ENCODE peak calls at places on chromosome 16, in ten cellular contexts. One of them, this sample, is unnamed. For H3K9me3, the result is how much of the 10 kb centered on the place peaks cover.

GRCh38 chr16:50859628-50860360 is 117.9 kb downstream of the CYLD start:
- DNase-seq in aorta: no peak
- DNase-seq in lower lobe of right lung: no peak
- DNase-seq in pancreas: no peak
- DNase-seq in A673: no peak
- DNase-seq in effector memory CD4-positive, alpha-beta T cell: no peak
- DNase-seq in adipocyte: no peak
- DNase-seq in lung: peak
- DNase-seq in tibial artery: no peak
- DNase-seq in left ventricle myocardium inferior: no peak
- DNase-seq in this sample: no peak

GRCh38 chr16:56675685-56676210 is 6.1 kb downstream of the MT1H start:
- DNase-seq in aorta: no peak
- DNase-seq in lower lobe of right lung: no peak
- DNase-seq in pancreas: no peak
- DNase-seq in A673: no peak
- DNase-seq in effector memory CD4-positive, alpha-beta T cell: no peak
- DNase-seq in adipocyte: no peak
- DNase-seq in lung: no peak
- DNase-seq in tibial artery: no peak
- DNase-seq in left ventricle myocardium inferior: no peak
- DNase-seq in this sample: no peak

GRCh38 chr16:8686879-8687278 is 12.5 kb downstream of the ABAT start:
- DNase-seq in aorta: no peak
- DNase-seq in lower lobe of right lung: no peak
- DNase-seq in pancreas: peak
- DNase-seq in A673: no peak
- DNase-seq in effector memory CD4-positive, alpha-beta T cell: no peak
- DNase-seq in adipocyte: no peak
- DNase-seq in lung: no peak
- DNase-seq in tibial artery: no peak
- DNase-seq in left ventricle myocardium inferior: no peak
- DNase-seq in this sample: no peak

GRCh38 chr16:27446721-27447120 is 44.7 kb downstream of the IL21R start:
- DNase-seq in aorta: peak
- DNase-seq in lower lobe of right lung: peak
- DNase-seq in pancreas: no peak
- DNase-seq in A673: no peak
- DNase-seq in effector memory CD4-positive, alpha-beta T cell: peak
- DNase-seq in adipocyte: no peak
- DNase-seq in lung: no peak
- DNase-seq in tibial artery: no peak
- DNase-seq in left ventricle myocardium inferior: no peak
- DNase-seq in this sample: no peak

GRCh38 chr16:51532551-51532950 is 381.5 kb upstream of the SALL1 start:
- DNase-seq in aorta: no peak
- DNase-seq in lower lobe of right lung: no peak
- DNase-seq in pancreas: no peak
- DNase-seq in A673: no peak
- DNase-seq in effector memory CD4-positive, alpha-beta T cell: no peak
- DNase-seq in adipocyte: no peak
- DNase-seq in lung: no peak
- DNase-seq in tibial artery: no peak
- DNase-seq in left ventricle myocardium inferior: no peak
- DNase-seq in this sample: no peak

GRCh38 chr16:64225696-64226095 is 896.2 kb downstream of the CDH11 start:
- DNase-seq in aorta: no peak
- DNase-seq in lower lobe of right lung: no peak
- DNase-seq in pancreas: no peak
- DNase-seq in A673: no peak
- DNase-seq in effector memory CD4-positive, alpha-beta T cell: no peak
- DNase-seq in adipocyte: no peak
- DNase-seq in lung: no peak
- DNase-seq in tibial artery: no peak
- DNase-seq in left ventricle myocardium inferior: no peak
- DNase-seq in this sample: no peak

GRCh38 chr16:31291376-31291775 is 31.6 kb downstream of the ITGAM start:
- DNase-seq in aorta: no peak
- DNase-seq in lower lobe of right lung: no peak
- DNase-seq in pancreas: no peak
- DNase-seq in A673: no peak
- DNase-seq in effector memory CD4-positive, alpha-beta T cell: no peak
- DNase-seq in adipocyte: no peak
- DNase-seq in lung: no peak
- DNase-seq in tibial artery: no peak
- DNase-seq in left ventricle myocardium inferior: no peak
- DNase-seq in this sample: no peak

GRCh38 chr16:75750516-75750915 is 24.2 kb upstream of the CPHXL start:
- DNase-seq in aorta: no peak
- DNase-seq in lower lobe of right lung: no peak
- DNase-seq in pancreas: no peak
- DNase-seq in A673: no peak
- DNase-seq in effector memory CD4-positive, alpha-beta T cell: no peak
- DNase-seq in adipocyte: no peak
- DNase-seq in lung: no peak
- DNase-seq in tibial artery: no peak
- DNase-seq in left ventricle myocardium inferior: no peak
- DNase-seq in this sample: no peak

GRCh38 chr16:87895641-87896141 is 26.4 kb upstream of the SLC7A5 start:
- DNase-seq in aorta: peak
- DNase-seq in lower lobe of right lung: peak
- DNase-seq in pancreas: no peak
- DNase-seq in A673: no peak
- DNase-seq in effector memory CD4-positive, alpha-beta T cell: peak
- DNase-seq in adipocyte: peak
- DNase-seq in lung: no peak
- DNase-seq in tibial artery: no peak
- DNase-seq in left ventricle myocardium inferior: no peak
- DNase-seq in this sample: no peak

GRCh38 chr16:73145166-73145565 is 97.2 kb upstream of the ZFHX3 start:
- DNase-seq in aorta: no peak
- DNase-seq in lower lobe of right lung: no peak
- DNase-seq in pancreas: no peak
- DNase-seq in A673: no peak
- DNase-seq in effector memory CD4-positive, alpha-beta T cell: no peak
- DNase-seq in adipocyte: no peak
- DNase-seq in lung: no peak
- DNase-seq in tibial artery: no peak
- DNase-seq in left ventricle myocardium inferior: no peak
- DNase-seq in this sample: no peak

GRCh38 chr16:69725480-69726312 is 664 bp downstream of the NQO1 start:
- DNase-seq in aorta: no peak
- DNase-seq in lower lobe of right lung: no peak
- DNase-seq in pancreas: no peak
- DNase-seq in A673: no peak
- DNase-seq in effector memory CD4-positive, alpha-beta T cell: no peak
- DNase-seq in adipocyte: no peak
- DNase-seq in lung: no peak
- DNase-seq in tibial artery: peak
- DNase-seq in left ventricle myocardium inferior: no peak
- DNase-seq in this sample: no peak

GRCh38 chr16:82033006-82033405 is 2.0 kb upstream of the HSD17B2 start:
- DNase-seq in aorta: no peak
- DNase-seq in lower lobe of right lung: peak
- DNase-seq in pancreas: no peak
- DNase-seq in A673: no peak
- DNase-seq in effector memory CD4-positive, alpha-beta T cell: no peak
- DNase-seq in adipocyte: no peak
- DNase-seq in lung: peak
- DNase-seq in tibial artery: no peak
- DNase-seq in left ventricle myocardium inferior: no peak
- DNase-seq in this sample: no peak

GRCh38 chr16:67606632-67607031 is 38.3 kb upstream of the CARMIL2 start:
- DNase-seq in aorta: no peak
- DNase-seq in lower lobe of right lung: no peak
- DNase-seq in pancreas: no peak
- DNase-seq in A673: no peak
- DNase-seq in effector memory CD4-positive, alpha-beta T cell: no peak
- DNase-seq in adipocyte: no peak
- DNase-seq in lung: no peak
- DNase-seq in tibial artery: no peak
- DNase-seq in left ventricle myocardium inferior: no peak
- DNase-seq in this sample: no peak

GRCh38 chr16:89195521-89196171 is 4.7 kb downstream of the SLC22A31 start:
- DNase-seq in aorta: peak
- DNase-seq in lower lobe of right lung: peak
- DNase-seq in pancreas: no peak
- DNase-seq in A673: no peak
- DNase-seq in effector memory CD4-positive, alpha-beta T cell: no peak
- DNase-seq in adipocyte: no peak
- DNase-seq in lung: no peak
- DNase-seq in tibial artery: no peak
- DNase-seq in left ventricle myocardium inferior: no peak
- DNase-seq in this sample: peak

GRCh38 chr16:49766280-49766679 is 89.6 kb downstream of the ZNF423 start:
- DNase-seq in aorta: no peak
- DNase-seq in lower lobe of right lung: no peak
- DNase-seq in pancreas: no peak
- DNase-seq in A673: no peak
- DNase-seq in effector memory CD4-positive, alpha-beta T cell: no peak
- DNase-seq in adipocyte: no peak
- DNase-seq in lung: no peak
- DNase-seq in tibial artery: no peak
- DNase-seq in left ventricle myocardium inferior: no peak
- DNase-seq in this sample: no peak

GRCh38 chr16:84741351-84741791 is 41.6 kb downstream of the USP10 start:
- DNase-seq in aorta: no peak
- DNase-seq in lower lobe of right lung: no peak
- DNase-seq in pancreas: no peak
- DNase-seq in A673: no peak
- DNase-seq in effector memory CD4-positive, alpha-beta T cell: no peak
- DNase-seq in adipocyte: peak
- DNase-seq in lung: no peak
- DNase-seq in tibial artery: no peak
- DNase-seq in left ventricle myocardium inferior: no peak
- DNase-seq in this sample: no peak

GRCh38 chr16:84513111-84514065 is 8.9 kb upstream of the MEAK7 start:
- DNase-seq in aorta: peak
- DNase-seq in lower lobe of right lung: no peak
- DNase-seq in pancreas: no peak
- DNase-seq in A673: no peak
- DNase-seq in effector memory CD4-positive, alpha-beta T cell: no peak
- DNase-seq in adipocyte: peak
- DNase-seq in lung: no peak
- DNase-seq in tibial artery: no peak
- DNase-seq in left ventricle myocardium inferior: no peak
- DNase-seq in this sample: peak

DNA sequence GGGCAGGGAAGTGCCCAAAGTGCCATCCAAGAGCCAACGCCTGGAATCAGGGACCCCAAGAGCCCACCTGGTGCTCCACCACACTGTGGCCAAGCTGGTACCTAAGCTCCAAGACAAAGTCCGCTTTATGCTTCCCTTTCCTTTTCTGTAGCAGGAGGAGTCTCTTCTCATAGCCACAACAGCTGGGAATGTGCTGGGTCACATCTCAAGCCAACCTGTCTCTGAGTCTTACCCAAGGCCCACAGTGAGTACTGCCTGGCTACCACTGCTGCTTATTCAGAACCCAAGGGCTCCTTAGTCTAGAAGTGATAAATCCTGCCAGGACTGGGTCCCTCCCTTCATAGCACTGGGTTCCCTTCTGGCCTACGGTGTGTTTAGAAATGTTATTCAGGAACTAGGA is 49.8 kb downstream of the ERCC4 start:
- DNase-seq in aorta: no peak
- DNase-seq in lower lobe of right lung: no peak
- DNase-seq in pancreas: no peak
- DNase-seq in A673: no peak
- DNase-seq in effector memory CD4-positive, alpha-beta T cell: no peak
- DNase-seq in adipocyte: no peak
- DNase-seq in lung: no peak
- DNase-seq in tibial artery: no peak
- DNase-seq in left ventricle myocardium inferior: no peak
- DNase-seq in this sample: no peak
- H3K9me3 ChIP-seq in aorta: under half
- H3K9me3 ChIP-seq in lower lobe of right lung: under half
- H3K9me3 ChIP-seq in pancreas: under half
- H3K9me3 ChIP-seq in A673: under half
- H3K9me3 ChIP-seq in effector memory CD4-positive, alpha-beta T cell: under half
- H3K9me3 ChIP-seq in adipocyte: under half
- H3K9me3 ChIP-seq in lung: under half
- H3K9me3 ChIP-seq in tibial artery: under half
- H3K9me3 ChIP-seq in left ventricle myocardium inferior: under half
- H3K9me3 ChIP-seq in this sample: under half

DNA sequence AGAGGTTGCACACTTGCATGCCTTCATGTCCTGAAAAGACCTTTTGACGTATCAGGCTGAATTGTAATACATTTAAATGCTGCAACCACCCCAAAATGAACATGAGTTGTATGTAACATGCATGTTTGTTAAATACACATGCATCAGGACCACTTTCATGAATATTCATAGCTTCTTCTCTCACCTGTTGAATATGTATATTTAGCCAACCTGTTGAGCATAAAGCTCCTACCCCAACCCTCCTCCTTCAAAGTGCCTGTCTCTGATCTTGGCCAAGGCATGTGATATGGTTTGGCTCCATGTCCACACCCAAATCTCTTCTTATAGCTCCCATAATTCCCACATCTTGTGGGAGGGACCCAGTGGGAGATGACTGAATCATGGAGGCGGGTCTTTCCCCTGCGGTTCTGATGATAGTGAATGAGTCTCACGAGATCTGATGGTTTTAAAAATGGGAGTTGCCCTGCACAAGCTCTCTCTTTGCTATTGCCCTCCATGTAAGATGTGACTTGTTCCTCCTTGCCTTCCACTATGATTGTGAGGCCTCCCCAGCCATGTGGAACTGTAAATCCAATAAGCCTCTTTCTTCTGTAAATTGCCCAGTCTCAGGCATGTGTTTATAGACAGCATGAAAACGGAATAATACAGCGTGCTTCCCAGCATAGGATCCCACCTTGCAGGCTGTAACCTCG is 3.8 kb upstream of the CRYM start:
- DNase-seq in aorta: no peak
- DNase-seq in lower lobe of right lung: no peak
- DNase-seq in pancreas: no peak
- DNase-seq in A673: no peak
- DNase-seq in effector memory CD4-positive, alpha-beta T cell: no peak
- DNase-seq in adipocyte: no peak
- DNase-seq in lung: no peak
- DNase-seq in tibial artery: no peak
- DNase-seq in left ventricle myocardium inferior: no peak
- DNase-seq in this sample: no peak
- H3K9me3 ChIP-seq in aorta: under half
- H3K9me3 ChIP-seq in lower lobe of right lung: under half
- H3K9me3 ChIP-seq in pancreas: under half
- H3K9me3 ChIP-seq in A673: under half
- H3K9me3 ChIP-seq in effector memory CD4-positive, alpha-beta T cell: under half
- H3K9me3 ChIP-seq in adipocyte: under half
- H3K9me3 ChIP-seq in lung: under half
- H3K9me3 ChIP-seq in tibial artery: under half
- H3K9me3 ChIP-seq in left ventricle myocardium inferior: under half
- H3K9me3 ChIP-seq in this sample: under half

GRCh38 chr16:35910409-35910808 is 2451.0 kb downstream of the TP53TG3F start:
- DNase-seq in aorta: no peak
- DNase-seq in lower lobe of right lung: no peak
- DNase-seq in pancreas: no peak
- DNase-seq in A673: no peak
- DNase-seq in effector memory CD4-positive, alpha-beta T cell: no peak
- DNase-seq in adipocyte: no peak
- DNase-seq in lung: no peak
- DNase-seq in tibial artery: no peak
- DNase-seq in left ventricle myocardium inferior: no peak
- DNase-seq in this sample: no peak
- H3K9me3 ChIP-seq in aorta: under half
- H3K9me3 ChIP-seq in lower lobe of right lung: under half
- H3K9me3 ChIP-seq in pancreas: under half
- H3K9me3 ChIP-seq in A673: under half
- H3K9me3 ChIP-seq in effector memory CD4-positive, alpha-beta T cell: under half
- H3K9me3 ChIP-seq in adipocyte: under half
- H3K9me3 ChIP-seq in lung: under half
- H3K9me3 ChIP-seq in tibial artery: under half
- H3K9me3 ChIP-seq in left ventricle myocardium inferior: under half
- H3K9me3 ChIP-seq in this sample: under half

GRCh38 chr16:3362931-3363330 is 7.2 kb downstream of the OR2C1 start:
- DNase-seq in aorta: no peak
- DNase-seq in lower lobe of right lung: no peak
- DNase-seq in pancreas: no peak
- DNase-seq in A673: no peak
- DNase-seq in effector memory CD4-positive, alpha-beta T cell: no peak
- DNase-seq in adipocyte: no peak
- DNase-seq in lung: no peak
- DNase-seq in tibial artery: no peak
- DNase-seq in left ventricle myocardium inferior: no peak
- DNase-seq in this sample: no peak
- H3K9me3 ChIP-seq in aorta: under half
- H3K9me3 ChIP-seq in lower lobe of right lung: under half
- H3K9me3 ChIP-seq in pancreas: under half
- H3K9me3 ChIP-seq in A673: under half
- H3K9me3 ChIP-seq in effector memory CD4-positive, alpha-beta T cell: under half
- H3K9me3 ChIP-seq in adipocyte: under half
- H3K9me3 ChIP-seq in lung: under half
- H3K9me3 ChIP-seq in tibial artery: under half
- H3K9me3 ChIP-seq in left ventricle myocardium inferior: under half
- H3K9me3 ChIP-seq in this sample: under half

This sample was measured in psoas muscle.